ENCODE peak calls at places on chromosomes 7 and 10, in four cellular contexts. X is cardiac muscle cell; F is effector memory CD4-positive, alpha-beta T cell; H is ovary. L is an unnamed sample.
A peak's percentile ranks its signal among the peaks of the same experiment; 100 is the strongest.

GRCh38 chr7:919924-920341 is 34.5 kb downstream of the ADAP1 start:
- DNase-seq in H (peak; percentile 5), X (no peak), F (no peak), L (peak; percentile 1)

GRCh38 chr7:11379641-11380040 is 406.0 kb downstream of the PHF14 start:
- DNase-seq in H (no peak), X (no peak), F (no peak), L (no peak)

GRCh38 chr10:73467210-73467609 is 28.6 kb downstream of the PPP3CB start:
- DNase-seq in F (no peak), H (no peak), X (peak; percentile 18), L (no peak)

GRCh38 chr10:3635248-3635647 is 149.8 kb downstream of the KLF6 start:
- DNase-seq in H (no peak), F (no peak), X (no peak), L (no peak)

GRCh38 chr7:116025098-116025809 is 5.3 kb downstream of the TFEC start:
- DNase-seq in F (no peak), X (no peak), H (no peak), L (no peak)

GRCh38 chr10:125123363-125124113 is 36.8 kb downstream of the CTBP2 start:
- DNase-seq in F (no peak), X (no peak), H (peak; percentile 78), L (peak; percentile 88)

GRCh38 chr7:103949374-103949773 is 40.1 kb downstream of the RELN start:
- DNase-seq in F (no peak), X (no peak), H (no peak), L (no peak)

GRCh38 chr10:95742529-95742884 is 13.5 kb upstream of the ENTPD1 start:
- DNase-seq in H (no peak), F (no peak), X (no peak), L (no peak)

GRCh38 chr7:133688483-133689239 is 435.8 kb downstream of the EXOC4 start:
- DNase-seq in X (no peak), F (no peak), H (no peak), L (no peak)

GRCh38 chr7:133851416-133851815 is 275.7 kb upstream of the LRGUK start:
- DNase-seq in X (no peak), F (no peak), H (no peak), L (no peak)

GRCh38 chr7:32879460-32879859 is 12.1 kb downstream of the KBTBD2 start:
- DNase-seq in X (peak; percentile 23), F (no peak), H (no peak), L (no peak)

GRCh38 chr7:136134503-136134902 is 157.3 kb upstream of the MTPN start:
- DNase-seq in F (no peak), H (no peak), X (no peak), L (no peak)

GRCh38 chr7:18829518-18830252 is 287.8 kb downstream of the TWIST1 start:
- DNase-seq in F (no peak), X (no peak), H (no peak), L (no peak)

GRCh38 chr7:158410720-158411119 is 176.9 kb downstream of the PTPRN2 start:
- DNase-seq in X (no peak), F (no peak), H (no peak), L (no peak)

GRCh38 chr10:60578217-60578616 is 188.5 kb upstream of the ANK3 start:
- DNase-seq in H (no peak), X (no peak), F (no peak), L (no peak)

GRCh38 chr7:44914992-44915607 is 29.8 kb upstream of the PURB start:
- DNase-seq in F (peak; percentile 51), X (no peak), H (no peak), L (no peak)

GRCh38 chr10:11863353-11864105 is 40.4 kb downstream of the PROSER2 start:
- DNase-seq in H (no peak), F (no peak), X (no peak), L (no peak)

GRCh38 chr10:80122110-80122710 is 10.3 kb upstream of the PLAC9 start:
- DNase-seq in H (no peak), F (no peak), X (no peak), L (no peak)

GRCh38 chr10:23448802-23449570 is 10.1 kb downstream of the OTUD1 start:
- DNase-seq in H (no peak), F (no peak), X (no peak), L (no peak)

GRCh38 chr10:127345231-127345965 is 149.0 kb upstream of the INSYN2A start:
- DNase-seq in F (no peak), X (no peak), H (no peak), L (no peak)

GRCh38 chr7:101936612-101937231 is 119.3 kb downstream of the CUX1 start:
- DNase-seq in X (no peak), F (no peak), H (peak; percentile 46), L (peak; percentile 82)

GRCh38 chr10:34575882-34576281 is 239.2 kb downstream of the PARD3 start:
- DNase-seq in H (no peak), X (no peak), F (no peak), L (no peak)

GRCh38 chr7:234041-234711 is 41.8 kb downstream of the FAM20C start:
- DNase-seq in F (no peak), H (no peak), X (no peak), L (no peak)

GRCh38 chr10:77710081-77710551 is 72.5 kb upstream of the KCNMA1 start:
- DNase-seq in X (no peak), F (no peak), H (no peak), L (peak; percentile 58)

GRCh38 chr7:66877577-66878300 is 43.3 kb upstream of the TMEM248 start:
- DNase-seq in X (no peak), F (no peak), H (no peak), L (no peak)

GRCh38 chr7:155173905-155174304 is 103.8 kb downstream of the HTR5A start:
- DNase-seq in X (no peak), F (no peak), H (no peak), L (no peak)

GRCh38 chr7:93011351-93012294 is 106.2 kb downstream of the SAMD9 start:
- DNase-seq in H (no peak), F (no peak), X (no peak), L (no peak)

GRCh38 chr10:60376221-60376620 is 13.5 kb downstream of the ANK3 start:
- DNase-seq in H (no peak), X (no peak), F (no peak), L (no peak)

GRCh38 chr10:33494694-33495093 is 160.2 kb upstream of the NRP1 start:
- DNase-seq in F (no peak), X (no peak), H (no peak), L (no peak)

GRCh38 chr7:133730360-133730759 is 396.8 kb upstream of the LRGUK start:
- DNase-seq in F (no peak), H (no peak), X (no peak), L (no peak)

GRCh38 chr10:119058005-119058404 is 22.6 kb downstream of the EIF3A start:
- DNase-seq in F (no peak), X (no peak), H (no peak), L (no peak)

GRCh38 chr7:1235501-1236131 is 2.9 kb downstream of the UNCX start:
- DNase-seq in F (no peak), H (no peak), X (peak; percentile 9), L (no peak)

DNA sequence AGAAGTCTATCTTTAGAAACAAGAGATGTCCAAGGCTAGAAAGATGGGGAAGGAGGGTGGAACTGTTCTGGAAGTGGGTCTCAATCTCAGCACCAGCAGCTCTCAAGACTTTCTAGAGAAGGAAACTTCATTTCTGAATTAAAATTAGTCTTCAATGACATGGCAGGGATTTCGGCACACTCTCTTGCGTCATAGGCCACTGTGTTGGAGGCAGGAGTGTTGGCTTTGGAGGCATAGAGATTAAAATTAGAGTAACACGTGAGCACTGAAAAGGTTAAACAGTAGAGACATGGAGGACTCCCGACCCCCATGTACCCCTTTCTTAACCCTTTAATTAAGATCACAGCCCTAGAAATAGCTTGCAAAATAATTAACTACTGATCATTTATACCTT is 43.3 kb downstream of the EGFR start:
- DNase-seq in F (no peak), H (no peak), X (no peak), L (peak; percentile 51)
- H3K4me3 ChIP-seq in F (no peak overlapping the region), H (no peak overlapping the region), X (no peak overlapping the region), L (no peak overlapping the region)

DNA sequence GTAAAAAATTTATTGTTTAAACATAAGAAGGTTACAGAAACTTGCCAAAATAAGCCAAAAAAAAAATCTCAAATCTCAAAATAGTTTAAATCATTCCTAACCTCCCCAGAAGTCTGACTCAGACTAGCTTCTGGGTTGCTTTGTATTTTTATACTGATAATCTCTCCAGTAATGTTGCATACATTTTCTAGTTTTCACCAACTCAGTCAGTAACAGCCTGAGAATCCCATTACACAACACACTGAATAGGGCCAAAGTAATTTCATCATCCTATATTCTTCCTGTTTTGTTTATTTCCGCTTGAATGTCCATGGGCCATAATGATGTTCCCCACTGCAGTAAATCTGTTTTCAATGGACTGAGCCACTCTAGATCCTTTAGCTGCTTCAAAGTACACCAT is 478.5 kb downstream of the GPAM start:
- DNase-seq in X (no peak), H (no peak), F (no peak), L (no peak)
- H3K4me1 ChIP-seq in X (no peaks in the 10 kb centered on the region), H (no peaks in the 10 kb centered on the region), F (no peaks in the 10 kb centered on the region), L (no peaks in the 10 kb centered on the region)

GRCh38 chr7:129829677-129830631 is 122.8 kb downstream of the UBE2H start:
- DNase-seq in H (peak; percentile 94), F (no peak), X (peak; percentile 89), L (peak; percentile 76)
- H3K27ac ChIP-seq in H (peak overlapping the region; percentile 79), F (no peak overlapping the region), X (peak overlapping the region; percentile 84), L (peak overlapping the region; percentile 80)

DNA sequence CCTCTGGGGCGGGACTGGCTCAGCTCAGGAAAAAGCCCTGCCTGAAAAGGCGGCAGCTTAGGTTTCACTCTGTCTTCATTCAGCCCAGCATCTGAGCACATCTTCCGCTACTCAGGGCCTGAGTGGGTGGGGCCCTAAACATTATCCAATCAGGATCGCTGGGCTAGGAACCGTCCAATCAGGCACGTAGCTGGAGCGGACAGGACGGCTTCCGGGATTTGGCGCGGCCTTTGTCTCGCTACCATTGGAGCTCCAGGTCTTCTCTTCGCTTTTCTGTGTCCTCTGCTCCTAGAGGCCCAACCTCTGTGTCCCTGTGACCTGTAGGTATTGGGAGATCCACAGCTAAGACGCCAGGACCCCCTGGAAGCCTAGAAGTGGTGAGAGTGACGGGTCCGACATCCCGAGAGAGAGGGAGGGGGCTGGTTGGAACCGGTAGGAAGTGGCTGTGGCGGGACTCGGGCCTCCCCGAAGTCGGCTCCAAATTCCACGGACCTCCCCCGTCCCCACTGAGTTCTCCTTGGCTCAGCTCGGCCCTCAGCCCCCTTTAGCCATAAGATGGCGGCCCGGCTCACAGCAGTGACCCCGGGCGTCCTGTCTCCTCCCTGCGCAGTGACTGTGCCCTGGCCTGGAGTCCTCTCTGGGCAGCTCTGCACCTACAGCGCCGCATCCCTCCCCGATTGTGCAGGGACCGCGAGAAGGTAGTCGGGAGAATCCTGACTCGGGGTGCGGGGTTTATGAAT is 99.1 kb downstream of the ZNF680 start:
- DNase-seq in F (peak; percentile 2), H (peak; percentile 63), X (no peak), L (peak; percentile 78)
- H3K4me3 ChIP-seq in F (no peak overlapping the region), H (peak overlapping the region; percentile 25), X (no peak overlapping the region), L (peak overlapping the region; percentile 33)

GRCh38 chr10:114518401-114519305 is 114.4 kb upstream of the AFAP1L2 start:
- DNase-seq in X (no peak), H (no peak), F (no peak), L (no peak)
- H3K4me1 ChIP-seq in X (peaks cover 51% of the 10 kb centered on the region), H (peaks cover 32% of the 10 kb centered on the region), F (peaks cover 51% of the 10 kb centered on the region), L (no peaks in the 10 kb centered on the region)